ENCODE peak calls at places on chromosomes 11 and 22, in five cellular contexts. R, G, I, B and T are unnamed samples.
A peak's percentile ranks its signal among the peaks of the same experiment; 100 is the strongest.

GRCh38 chr11:11074686-11075370 is 217.0 kb upstream of the ZBED5 start:
- DNase-seq in R (no peak), G (no peak), I (no peak), B (no peak), T (no peak)

GRCh38 chr11:34837246-34837856 is 78.8 kb downstream of the APIP start:
- DNase-seq in R (no peak), G (peak; percentile 50), I (no peak), B (peak; percentile 22), T (no peak)

GRCh38 chr11:34161812-34162506 is 56.5 kb downstream of the NAT10 start:
- DNase-seq in R (peak; percentile 62), G (no peak), I (no peak), B (no peak), T (no peak)

GRCh38 chr11:44243086-44243485 is 66.9 kb downstream of the ALX4 start:
- DNase-seq in R (no peak), G (no peak), I (no peak), B (no peak), T (no peak)

GRCh38 chr11:28003615-28004014 is 104.3 kb downstream of the KIF18A start:
- DNase-seq in R (no peak), G (no peak), I (no peak), B (no peak), T (no peak)

GRCh38 chr11:69542314-69543168 is 61.1 kb downstream of the LINC01488 start:
- DNase-seq in R (peak; percentile 3), G (no peak), I (no peak), B (no peak), T (no peak)

GRCh38 chr11:96293583-96293982 is 49.4 kb downstream of the MAML2 start:
- DNase-seq in R (no peak), G (no peak), I (no peak), B (no peak), T (no peak)

GRCh38 chr11:120133216-120134105 is 4.5 kb downstream of the TRIM29 start:
- DNase-seq in R (no peak), G (no peak), I (peak; percentile 37), B (no peak), T (no peak)

GRCh38 chr22:37283393-37283937 is 1.2 kb downstream of the CYTH4 start:
- DNase-seq in R (no peak), G (no peak), I (peak; percentile 66), B (no peak), T (no peak)
- TF ChIP-seq ATF3 in R (no peak), G (no peak), I (no peak), B (no peak), T (no peak)

GRCh38 chr11:36672815-36673450 is 74.9 kb upstream of the RAG2 start:
- DNase-seq in R (peak; percentile 32), G (peak; percentile 55), I (no peak), B (no peak), T (peak; percentile 38)
- TF ChIP-seq ATF3 in R (no peak), G (no peak), I (no peak), B (no peak), T (no peak)

DNA sequence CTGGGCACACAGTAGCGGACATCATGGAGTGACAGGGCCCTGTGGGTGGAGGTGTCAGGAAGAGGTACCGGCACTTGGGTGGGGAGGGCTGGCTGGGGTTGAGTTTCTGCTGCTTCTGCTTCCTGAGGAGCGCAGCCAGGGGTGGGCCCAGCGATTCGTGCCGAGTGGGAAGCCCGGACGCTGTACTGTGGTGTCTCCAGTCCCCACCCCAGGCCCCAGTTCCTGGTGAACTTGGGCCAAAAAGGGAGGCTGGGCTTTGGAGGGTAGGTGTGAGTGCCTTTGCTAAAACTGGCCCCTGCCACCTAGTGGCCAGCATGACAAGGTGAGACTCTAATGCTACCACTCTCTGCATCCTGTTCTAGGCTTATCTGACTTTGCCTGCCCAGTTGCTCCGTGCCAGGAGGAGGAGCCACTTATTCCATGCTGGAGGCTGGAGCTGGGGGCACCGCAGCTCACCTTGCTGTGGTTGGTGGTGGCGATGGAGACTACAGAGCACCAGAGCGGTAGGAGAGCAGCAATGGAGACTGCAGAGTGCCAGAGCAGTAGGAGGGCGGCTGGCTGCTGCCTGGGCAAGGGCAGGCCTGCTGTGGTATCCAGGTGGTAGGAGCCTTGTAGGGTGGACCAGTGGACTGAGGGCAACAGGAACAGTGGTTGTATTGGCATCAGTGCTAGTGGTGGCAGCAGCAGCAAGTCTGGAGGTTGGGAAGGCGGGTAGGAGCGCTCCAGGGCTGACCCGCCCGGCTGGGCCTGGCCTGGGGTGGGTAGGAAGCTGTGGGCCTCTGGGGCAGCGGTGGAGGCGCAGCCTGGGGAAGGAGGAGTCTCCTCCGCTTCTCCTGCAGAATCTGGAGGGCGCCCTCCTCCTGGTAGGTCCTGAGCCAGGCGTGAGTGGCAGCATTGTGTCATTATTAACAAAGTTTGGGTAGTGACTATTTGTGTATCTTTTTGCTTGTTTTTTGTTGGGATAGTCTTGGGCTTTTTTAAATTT is 2.2 kb upstream of the RFPL2 start:
- DNase-seq in R (no peak), G (peak; percentile 41), I (peak; percentile 61), B (peak; percentile 61), T (peak; percentile 56)
- TF ChIP-seq ATF3 in R (no peak), G (no peak), I (no peak), B (no peak), T (no peak)

GRCh38 chr11:102730036-102730815 is 5.5 kb upstream of the MMP8 start:
- DNase-seq in R (no peak), G (no peak), I (no peak), B (no peak), T (no peak)

GRCh38 chr11:102733232-102733875 is 8.6 kb upstream of the MMP8 start:
- DNase-seq in R (peak; percentile 69), G (peak; percentile 60), I (peak; percentile 88), B (peak; percentile 86), T (peak; percentile 57)

DNA sequence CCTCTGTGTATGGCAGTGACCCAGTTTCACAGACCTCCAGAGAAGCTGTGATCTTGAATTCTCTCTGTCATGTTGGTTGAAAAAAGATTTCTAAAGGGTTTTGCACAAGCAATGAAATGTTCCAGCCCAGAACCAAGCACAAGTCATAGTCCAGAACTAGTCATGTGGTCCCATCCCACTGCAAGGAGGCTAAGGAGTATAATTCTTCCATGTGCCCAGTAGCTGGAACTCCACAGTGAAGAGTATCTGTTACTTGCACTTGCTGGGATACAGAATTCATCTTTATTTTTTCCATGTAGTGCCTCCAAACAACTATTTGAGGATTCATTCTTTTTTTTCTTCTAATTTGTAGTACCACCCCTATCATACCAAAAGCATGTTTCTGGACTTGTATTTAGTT is 9.9 kb upstream of the MMP8 start:
- DNase-seq in R (no peak), G (no peak), I (no peak), B (no peak), T (no peak)
- TF ChIP-seq ATF3 in R (no peak), G (no peak), I (no peak), B (no peak), T (no peak)

DNA sequence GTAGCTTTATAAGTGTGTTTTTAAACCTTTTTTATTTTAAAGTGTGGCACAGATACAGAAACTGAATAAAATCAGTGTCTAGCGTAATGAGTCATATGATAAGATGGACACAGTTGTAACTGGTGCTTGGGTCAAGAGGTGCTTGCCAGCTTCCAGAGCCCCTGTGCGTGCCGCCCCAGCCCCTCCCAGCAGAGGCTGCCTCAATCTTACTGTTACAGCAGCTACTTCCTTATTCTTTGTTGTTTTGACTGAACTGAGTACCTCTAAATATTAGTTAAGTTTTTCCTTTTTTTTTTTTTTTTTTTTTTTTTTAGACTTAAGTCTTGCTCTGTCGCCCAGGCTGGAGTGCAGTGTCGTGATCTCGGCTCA is 8.7 kb downstream of the ZBED4 start:
- DNase-seq in R (no peak), G (no peak), I (no peak), B (no peak), T (no peak)
- TF ChIP-seq ATF3 in R (no peak), G (no peak), I (no peak), B (no peak), T (no peak)

GRCh38 chr22:37284126-37284806 is 2.0 kb downstream of the CYTH4 start:
- DNase-seq in R (no peak), G (no peak), I (no peak), B (no peak), T (no peak)

GRCh38 chr22:37287550-37287951 is 5.2 kb downstream of the CYTH4 start:
- DNase-seq in R (no peak), G (no peak), I (no peak), B (no peak), T (no peak)

GRCh38 chr22:37285937-37286336 is 3.6 kb downstream of the CYTH4 start:
- DNase-seq in R (no peak), G (no peak), I (no peak), B (no peak), T (no peak)

GRCh38 chr22:37282385-37282677 is at the start of gene CYTH4:
- DNase-seq in R (peak; percentile 38), G (no peak), I (no peak), B (no peak), T (no peak)

DNA sequence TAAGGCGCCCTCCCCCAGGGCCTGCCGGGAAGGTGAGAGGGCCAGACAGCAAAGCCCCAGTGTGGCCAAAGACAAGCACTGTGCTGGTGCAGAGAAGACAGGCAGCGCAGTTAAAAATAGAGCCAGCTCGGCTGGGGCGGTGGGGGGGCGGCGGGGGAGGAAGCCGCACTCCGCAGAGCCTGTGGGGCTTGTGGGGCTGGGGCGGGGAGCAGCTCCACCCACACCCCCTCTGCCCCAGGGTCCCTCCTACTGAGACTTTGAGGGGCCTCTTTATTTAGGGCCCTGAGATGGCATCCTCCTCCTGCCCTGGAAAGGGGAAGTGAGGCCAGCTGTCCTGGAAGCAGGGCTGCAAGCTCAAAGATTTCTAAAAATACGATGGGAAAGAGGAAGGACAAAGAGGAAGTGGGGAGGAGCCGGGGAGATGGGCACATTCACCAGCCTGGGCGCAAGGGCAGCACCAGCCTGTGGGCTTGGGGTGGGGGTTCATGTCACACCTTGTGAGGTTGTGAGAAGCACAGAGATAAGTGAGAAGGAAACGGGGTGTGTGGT is 2.6 kb downstream of the CYTH4 start:
- DNase-seq in R (no peak), G (no peak), I (no peak), B (no peak), T (no peak)
- TF ChIP-seq ATF3 in R (no peak), G (no peak), I (no peak), B (no peak), T (no peak)

DNA sequence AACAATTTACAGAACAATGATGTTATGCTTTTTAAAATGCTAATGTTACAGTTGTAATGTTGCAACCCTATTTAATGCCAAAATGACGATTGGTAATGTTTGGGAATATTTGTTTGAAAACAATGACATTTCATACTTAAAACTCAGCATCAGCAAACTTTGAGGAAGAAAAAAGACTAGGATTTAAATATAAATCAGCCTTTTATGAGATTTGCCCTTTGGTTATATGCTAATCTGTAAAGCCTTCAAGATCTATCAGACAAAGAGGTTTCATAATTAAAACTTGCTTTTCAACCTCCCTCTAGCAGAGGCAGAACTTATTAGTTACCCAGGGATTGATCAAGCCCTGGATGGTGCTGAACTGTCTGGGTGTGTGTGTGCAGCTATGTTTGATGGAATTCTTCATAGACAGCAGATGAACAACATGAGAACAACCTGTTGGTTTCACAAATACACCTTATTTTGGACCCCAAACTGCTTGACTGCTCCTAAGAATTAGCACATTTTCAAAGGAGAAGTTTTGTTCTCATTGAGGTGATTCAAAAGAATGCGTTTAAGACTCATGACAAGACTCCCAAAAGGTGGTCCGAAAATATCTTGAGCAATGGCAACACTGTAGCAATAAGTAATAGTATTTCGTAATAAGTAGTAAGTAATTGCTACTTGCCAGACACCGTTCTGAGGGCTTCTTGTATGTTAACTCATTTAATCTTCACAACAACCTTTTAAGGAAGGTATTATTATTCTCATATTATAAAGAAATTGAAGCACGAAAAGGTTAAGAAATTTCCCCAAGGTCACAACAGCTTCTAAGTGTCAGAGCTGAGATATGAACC is 183.8 kb upstream of the SORL1-AS1 start:
- DNase-seq in R (no peak), G (no peak), I (no peak), B (no peak), T (no peak)
- TF ChIP-seq ATF3 in R (no peak), G (no peak), I (no peak), B (no peak), T (no peak)